ENCODE peak calls at places on chromosome 17, in seven cellular contexts. M, O, I, E, T, G and B are unnamed samples.

GRCh38 chr17:80782536-80783427 is 208.9 kb upstream of the CHMP6 start:
- DNase-seq in M (no peak), O (no peak), I (no peak), E (no peak), T (peak), G (no peak), B (no peak)

GRCh38 chr17:34068506-34069035 is 186.5 kb upstream of the CCL2 start:
- DNase-seq in M (no peak), O (peak), I (no peak), E (no peak), T (no peak), G (no peak), B (no peak)

GRCh38 chr17:81918762-81919545 is 978 bp upstream of the SIRT7 start:
- DNase-seq in M (no peak), O (no peak), I (no peak), E (no peak), T (no peak), G (no peak), B (no peak)

GRCh38 chr17:1294157-1294717 is 14.8 kb downstream of the TRARG1 start:
- DNase-seq in M (no peak), O (no peak), I (no peak), E (no peak), T (no peak), G (no peak), B (no peak)

GRCh38 chr17:79045830-79046500 is 22.0 kb downstream of the C1QTNF1 start:
- DNase-seq in M (peak), O (peak), I (no peak), E (peak), T (peak), G (peak), B (peak)

GRCh38 chr17:8095361-8095760 is 7.8 kb upstream of the ALOX12B start:
- DNase-seq in M (no peak), O (no peak), I (no peak), E (no peak), T (no peak), G (no peak), B (no peak)

GRCh38 chr17:20066253-20066652 is 57.1 kb downstream of the SPECC1 start:
- DNase-seq in M (peak), O (peak), I (no peak), E (no peak), T (peak), G (no peak), B (no peak)

GRCh38 chr17:39113871-39114270 is 37.6 kb downstream of the PLXDC1 start:
- DNase-seq in M (no peak), O (no peak), I (no peak), E (no peak), T (no peak), G (no peak), B (no peak)

GRCh38 chr17:1583569-1583968 is 21.0 kb upstream of the PITPNA start:
- DNase-seq in M (no peak), O (no peak), I (no peak), E (no peak), T (no peak), G (no peak), B (no peak)

GRCh38 chr17:75110307-75110937 is 653 bp downstream of the ARMC7 start:
- DNase-seq in M (no peak), O (no peak), I (no peak), E (peak), T (peak), G (peak), B (no peak)

GRCh38 chr17:60926466-60927183 is 249.0 kb downstream of the BCAS3 start:
- DNase-seq in M (no peak), O (no peak), I (no peak), E (no peak), T (peak), G (no peak), B (no peak)

GRCh38 chr17:49003557-49004511 is 6.6 kb downstream of the IGF2BP1 start:
- DNase-seq in M (no peak), O (no peak), I (no peak), E (peak), T (no peak), G (peak), B (no peak)

GRCh38 chr17:11624968-11625367 is 26.7 kb downstream of the DNAH9 start:
- DNase-seq in M (no peak), O (no peak), I (no peak), E (no peak), T (no peak), G (no peak), B (no peak)

GRCh38 chr17:64115871-64116534 is 13.9 kb downstream of the ERN1 start:
- DNase-seq in M (peak), O (no peak), I (no peak), E (no peak), T (peak), G (no peak), B (no peak)

GRCh38 chr17:53058031-53058430 is 764.7 kb upstream of the KIF2B start:
- DNase-seq in M (no peak), O (no peak), I (no peak), E (no peak), T (no peak), G (no peak), B (no peak)

GRCh38 chr17:59893617-59894100 is 738 bp downstream of the RPS6KB1 start:
- DNase-seq in M (peak), O (peak), I (no peak), E (no peak), T (peak), G (peak), B (no peak)

GRCh38 chr17:32243712-32244111 is 21.9 kb upstream of the RHBDL3 start:
- DNase-seq in M (no peak), O (no peak), I (no peak), E (no peak), T (no peak), G (no peak), B (no peak)

GRCh38 chr17:34156741-34157589 is 98.1 kb upstream of the CCL2 start:
- DNase-seq in M (no peak), O (peak), I (no peak), E (peak), T (no peak), G (peak), B (no peak)

GRCh38 chr17:181213-182163 is at the start of gene DOC2B:
- DNase-seq in M (no peak), O (peak), I (no peak), E (peak), T (peak), G (peak), B (no peak)

GRCh38 chr17:40190197-40191021 is 13.1 kb downstream of the RAPGEFL1 start:
- DNase-seq in M (no peak), O (no peak), I (no peak), E (peak), T (peak), G (peak), B (no peak)

GRCh38 chr17:9244066-9245052 is 223.0 kb downstream of the NTN1 start:
- DNase-seq in M (peak), O (peak), I (no peak), E (no peak), T (peak), G (no peak), B (no peak)

GRCh38 chr17:47850692-47851573 is at the start of gene SP6:
- DNase-seq in M (peak), O (no peak), I (no peak), E (peak), T (peak), G (peak), B (no peak)

GRCh38 chr17:73429440-73430164 is 117.8 kb upstream of the CDC42EP4 start:
- DNase-seq in M (peak), O (peak), I (peak), E (peak), T (peak), G (peak), B (peak)

GRCh38 chr17:76538941-76539340 is 903 bp upstream of the PRCD start:
- DNase-seq in M (no peak), O (no peak), I (no peak), E (no peak), T (no peak), G (no peak), B (no peak)

GRCh38 chr17:69733171-69734014 is 318.9 kb downstream of the MAP2K6 start:
- DNase-seq in M (peak), O (peak), I (peak), E (no peak), T (peak), G (no peak), B (no peak)